ENCODE peak calls at places on chromosomes 2 and 18, in four cellular contexts. Z is astrocyte of the hippocampus, F is neuronal stem cell, D is fibroblast of the aortic adventitia. O is an unnamed sample.

GRCh38 chr18:65359479-65359878 is 391.3 kb upstream of the CDH7 start:
- DNase-seq in Z (no peak), F (no peak), D (no peak), O (no peak)

GRCh38 chr18:78637442-78638402 is 341.9 kb upstream of the SALL3 start:
- DNase-seq in Z (no peak), F (no peak), D (no peak), O (no peak)

GRCh38 chr2:149166958-149167810 is 128.7 kb downstream of the LYPD6B start:
- DNase-seq in Z (no peak), F (no peak), D (no peak), O (no peak)

GRCh38 chr2:60333264-60333663 is 220.2 kb downstream of the BCL11A start:
- DNase-seq in Z (no peak), F (no peak), D (no peak), O (no peak)

GRCh38 chr2:235690082-235690808 is 196.4 kb downstream of the AGAP1 start:
- DNase-seq in Z (no peak), F (no peak), D (no peak), O (no peak)

GRCh38 chr2:62156861-62157496 is 38.9 kb upstream of the B3GNT2 start:
- DNase-seq in Z (peak; percentile 28), F (no peak), D (no peak), O (no peak)

GRCh38 chr2:134491796-134492441 is 226.9 kb downstream of the TMEM163 start:
- DNase-seq in Z (no peak), F (no peak), D (no peak), O (no peak)

GRCh38 chr2:233519787-233520611 is 46.6 kb downstream of the USP40 start:
- DNase-seq in Z (no peak), F (no peak), D (no peak), O (no peak)

GRCh38 chr2:158745067-158745865 is 49.9 kb upstream of the DAPL1 start:
- DNase-seq in Z (peak; percentile 79), F (peak; percentile 63), D (peak; percentile 80), O (peak; percentile 67)

GRCh38 chr2:64260817-64261216 is 116.6 kb upstream of the PELI1 start:
- DNase-seq in Z (no peak), F (no peak), D (no peak), O (no peak)

GRCh38 chr2:23564618-23564967 is 179.6 kb downstream of the KLHL29 start:
- DNase-seq in Z (peak; percentile 80), F (no peak), D (peak; percentile 15), O (no peak)

GRCh38 chr2:215409331-215410127 is 26.3 kb downstream of the FN1 start:
- DNase-seq in Z (peak; percentile 66), F (no peak), D (no peak), O (no peak)

GRCh38 chr2:199663157-199663556 is 187.8 kb downstream of the FTCDNL1 start:
- DNase-seq in Z (no peak), F (no peak), D (no peak), O (no peak)

GRCh38 chr2:163828760-163829159 is 93.0 kb upstream of the FIGN start:
- DNase-seq in Z (no peak), F (no peak), D (no peak), O (no peak)